ENCODE peak calls at places on chromosomes 7 and 10, in seven cellular contexts. One of them, this sample, is unnamed.

GRCh38 chr10:31034041-31034918 is 2.6 kb upstream of the ZNF438 start:
- DNase-seq in H9: no peak
- DNase-seq in neuronal stem cell: no peak
- DNase-seq in mesendoderm: no peak
- DNase-seq in IMR-90: peak; percentile 97
- DNase-seq in H1: no peak
- DNase-seq in mesenchymal stem cell: peak; percentile 94
- DNase-seq in this sample: peak; percentile 90

GRCh38 chr10:93028881-93029280 is 31.7 kb upstream of the CYP26C1 start:
- DNase-seq in H9: no peak
- DNase-seq in neuronal stem cell: no peak
- DNase-seq in mesendoderm: peak; percentile 46
- DNase-seq in IMR-90: peak; percentile 67
- DNase-seq in H1: no peak
- DNase-seq in mesenchymal stem cell: peak; percentile 47
- DNase-seq in this sample: peak; percentile 40

GRCh38 chr10:61903991-61904350 is 2.5 kb downstream of the ARID5B start:
- DNase-seq in H9: no peak
- DNase-seq in neuronal stem cell: no peak
- DNase-seq in mesendoderm: no peak
- DNase-seq in IMR-90: peak; percentile 19
- DNase-seq in H1: no peak
- DNase-seq in mesenchymal stem cell: peak; percentile 53
- DNase-seq in this sample: no peak

GRCh38 chr7:157610671-157611295 is 274.0 kb downstream of the DNAJB6 start:
- DNase-seq in H9: no peak
- DNase-seq in neuronal stem cell: no peak
- DNase-seq in mesendoderm: no peak
- DNase-seq in IMR-90: no peak
- DNase-seq in H1: no peak
- DNase-seq in mesenchymal stem cell: no peak
- DNase-seq in this sample: no peak

GRCh38 chr7:117323877-117324699 is 1.2 kb upstream of the WNT2 start:
- DNase-seq in H9: peak; percentile 49
- DNase-seq in neuronal stem cell: peak; percentile 35
- DNase-seq in mesendoderm: peak; percentile 48
- DNase-seq in IMR-90: peak; percentile 70
- DNase-seq in H1: peak; percentile 72
- DNase-seq in mesenchymal stem cell: peak; percentile 56
- DNase-seq in this sample: no peak

GRCh38 chr7:74401137-74401859 is 52.4 kb upstream of the GTF2IRD1 start:
- DNase-seq in H9: peak; percentile 83
- DNase-seq in neuronal stem cell: peak; percentile 79
- DNase-seq in mesendoderm: peak; percentile 76
- DNase-seq in IMR-90: peak; percentile 41
- DNase-seq in H1: peak; percentile 97
- DNase-seq in mesenchymal stem cell: peak; percentile 68
- DNase-seq in this sample: peak; percentile 43

GRCh38 chr7:78039791-78040776 is 241.5 kb downstream of the PHTF2 start:
- DNase-seq in H9: peak; percentile 81
- DNase-seq in neuronal stem cell: peak; percentile 37
- DNase-seq in mesendoderm: peak; percentile 70
- DNase-seq in IMR-90: no peak
- DNase-seq in H1: peak; percentile 95
- DNase-seq in mesenchymal stem cell: no peak
- DNase-seq in this sample: peak; percentile 47

GRCh38 chr10:125156739-125157472 is 3.5 kb downstream of the CTBP2 start:
- DNase-seq in H9: no peak
- DNase-seq in neuronal stem cell: no peak
- DNase-seq in mesendoderm: no peak
- DNase-seq in IMR-90: no peak
- DNase-seq in H1: peak; percentile 33
- DNase-seq in mesenchymal stem cell: no peak
- DNase-seq in this sample: no peak

GRCh38 chr7:88927-89921 is 103.1 kb upstream of the FAM20C start:
- DNase-seq in H9: no peak
- DNase-seq in neuronal stem cell: no peak
- DNase-seq in mesendoderm: no peak
- DNase-seq in IMR-90: peak; percentile 96
- DNase-seq in H1: peak; percentile 45
- DNase-seq in mesenchymal stem cell: peak; percentile 95
- DNase-seq in this sample: peak; percentile 26

GRCh38 chr10:25068152-25069058 is 52.0 kb downstream of the THNSL1 start:
- DNase-seq in H9: peak; percentile 71
- DNase-seq in neuronal stem cell: no peak
- DNase-seq in mesendoderm: peak; percentile 78
- DNase-seq in IMR-90: peak; percentile 84
- DNase-seq in H1: no peak
- DNase-seq in mesenchymal stem cell: peak; percentile 26
- DNase-seq in this sample: peak; percentile 62

GRCh38 chr10:97256356-97256755 is 36.1 kb downstream of the ARHGAP19 start:
- DNase-seq in H9: no peak
- DNase-seq in neuronal stem cell: no peak
- DNase-seq in mesendoderm: no peak
- DNase-seq in IMR-90: no peak
- DNase-seq in H1: no peak
- DNase-seq in mesenchymal stem cell: no peak
- DNase-seq in this sample: no peak

GRCh38 chr7:30937426-30937825 is 25.8 kb downstream of the AQP1 start:
- DNase-seq in H9: no peak
- DNase-seq in neuronal stem cell: no peak
- DNase-seq in mesendoderm: no peak
- DNase-seq in IMR-90: no peak
- DNase-seq in H1: no peak
- DNase-seq in mesenchymal stem cell: no peak
- DNase-seq in this sample: no peak

GRCh38 chr10:102113261-102113955 is 6.8 kb downstream of the LDB1 start:
- DNase-seq in H9: no peak
- DNase-seq in neuronal stem cell: no peak
- DNase-seq in mesendoderm: peak; percentile 20
- DNase-seq in IMR-90: no peak
- DNase-seq in H1: no peak
- DNase-seq in mesenchymal stem cell: no peak
- DNase-seq in this sample: peak; percentile 59

GRCh38 chr10:42876476-42876875 is 93.9 kb downstream of the BMS1 start:
- DNase-seq in H9: no peak
- DNase-seq in neuronal stem cell: no peak
- DNase-seq in mesendoderm: no peak
- DNase-seq in IMR-90: no peak
- DNase-seq in H1: no peak
- DNase-seq in mesenchymal stem cell: no peak
- DNase-seq in this sample: no peak

GRCh38 chr7:47934831-47935230 is 13.4 kb downstream of the PKD1L1 start:
- DNase-seq in H9: no peak
- DNase-seq in neuronal stem cell: no peak
- DNase-seq in mesendoderm: peak; percentile 51
- DNase-seq in IMR-90: no peak
- DNase-seq in H1: no peak
- DNase-seq in mesenchymal stem cell: no peak
- DNase-seq in this sample: no peak

GRCh38 chr10:21668831-21669230 is 134.8 kb downstream of the MLLT10 start:
- DNase-seq in H9: no peak
- DNase-seq in neuronal stem cell: no peak
- DNase-seq in mesendoderm: no peak
- DNase-seq in IMR-90: no peak
- DNase-seq in H1: no peak
- DNase-seq in mesenchymal stem cell: no peak
- DNase-seq in this sample: peak; percentile 50

GRCh38 chr7:5634107-5634950 is 147.1 kb downstream of the RNF216 start:
- DNase-seq in H9: peak; percentile 87
- DNase-seq in neuronal stem cell: no peak
- DNase-seq in mesendoderm: peak; percentile 94
- DNase-seq in IMR-90: peak; percentile 94
- DNase-seq in H1: peak; percentile 72
- DNase-seq in mesenchymal stem cell: peak; percentile 83
- DNase-seq in this sample: no peak

GRCh38 chr7:128247640-128248194 is 6.6 kb downstream of the LEP start:
- DNase-seq in H9: no peak
- DNase-seq in neuronal stem cell: no peak
- DNase-seq in mesendoderm: no peak
- DNase-seq in IMR-90: peak; percentile 35
- DNase-seq in H1: no peak
- DNase-seq in mesenchymal stem cell: peak; percentile 35
- DNase-seq in this sample: peak; percentile 42

GRCh38 chr7:128253701-128254100 is 12.6 kb downstream of the LEP start:
- DNase-seq in H9: no peak
- DNase-seq in neuronal stem cell: no peak
- DNase-seq in mesendoderm: no peak
- DNase-seq in IMR-90: no peak
- DNase-seq in H1: no peak
- DNase-seq in mesenchymal stem cell: no peak
- DNase-seq in this sample: no peak

GRCh38 chr7:128247108-128247507 is 6.0 kb downstream of the LEP start:
- DNase-seq in H9: no peak
- DNase-seq in neuronal stem cell: no peak
- DNase-seq in mesendoderm: no peak
- DNase-seq in IMR-90: no peak
- DNase-seq in H1: no peak
- DNase-seq in mesenchymal stem cell: no peak
- DNase-seq in this sample: no peak

GRCh38 chr7:128254470-128254869 is 13.4 kb downstream of the LEP start:
- DNase-seq in H9: no peak
- DNase-seq in neuronal stem cell: no peak
- DNase-seq in mesendoderm: no peak
- DNase-seq in IMR-90: no peak
- DNase-seq in H1: no peak
- DNase-seq in mesenchymal stem cell: no peak
- DNase-seq in this sample: no peak

DNA sequence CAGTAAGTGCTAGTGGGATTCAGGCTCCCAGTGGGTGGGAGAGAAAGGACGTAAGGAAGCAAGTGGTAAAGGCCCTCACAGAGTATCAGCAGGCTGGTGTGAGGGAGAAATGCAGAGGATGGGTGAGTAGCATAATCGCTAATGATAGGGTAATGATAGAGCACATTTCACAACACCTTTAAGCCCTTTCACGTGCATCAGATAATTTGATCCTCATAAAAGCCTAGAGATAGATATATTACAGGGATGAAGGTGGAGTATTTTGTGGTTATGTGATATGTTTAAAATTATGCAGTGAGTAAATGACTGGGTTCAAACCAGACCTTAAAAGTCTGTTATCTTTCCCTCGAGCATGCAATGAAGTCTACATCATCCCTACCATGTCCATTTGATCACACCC is 10.3 kb downstream of the LEP start:
- DNase-seq in H9: no peak
- DNase-seq in neuronal stem cell: no peak
- DNase-seq in mesendoderm: no peak
- DNase-seq in IMR-90: no peak
- DNase-seq in H1: no peak
- DNase-seq in mesenchymal stem cell: no peak
- DNase-seq in this sample: no peak
- H3K4ac ChIP-seq in H9: no peak overlapping the region
- H3K4ac ChIP-seq in neuronal stem cell: no peak overlapping the region
- H3K4ac ChIP-seq in mesendoderm: no peak overlapping the region
- H3K4ac ChIP-seq in IMR-90: no peak overlapping the region
- H3K4ac ChIP-seq in H1: no peak overlapping the region
- H3K4ac ChIP-seq in mesenchymal stem cell: no peak overlapping the region
- H3K4ac ChIP-seq in this sample: no peak overlapping the region

GRCh38 chr10:436911-437665 is 252.4 kb downstream of the DIP2C start:
- DNase-seq in H9: peak; percentile 64
- DNase-seq in neuronal stem cell: no peak
- DNase-seq in mesendoderm: peak; percentile 29
- DNase-seq in IMR-90: no peak
- DNase-seq in H1: no peak
- DNase-seq in mesenchymal stem cell: no peak
- DNase-seq in this sample: no peak

GRCh38 chr10:440127-440526 is 249.3 kb downstream of the DIP2C start:
- DNase-seq in H9: no peak
- DNase-seq in neuronal stem cell: no peak
- DNase-seq in mesendoderm: no peak
- DNase-seq in IMR-90: no peak
- DNase-seq in H1: no peak
- DNase-seq in mesenchymal stem cell: no peak
- DNase-seq in this sample: no peak

GRCh38 chr10:436013-436697 is 253.3 kb downstream of the DIP2C start:
- DNase-seq in H9: peak; percentile 71
- DNase-seq in neuronal stem cell: no peak
- DNase-seq in mesendoderm: peak; percentile 20
- DNase-seq in IMR-90: no peak
- DNase-seq in H1: no peak
- DNase-seq in mesenchymal stem cell: no peak
- DNase-seq in this sample: no peak

GRCh38 chr10:435397-435796 is 254.1 kb downstream of the DIP2C start:
- DNase-seq in H9: no peak
- DNase-seq in neuronal stem cell: no peak
- DNase-seq in mesendoderm: no peak
- DNase-seq in IMR-90: no peak
- DNase-seq in H1: no peak
- DNase-seq in mesenchymal stem cell: no peak
- DNase-seq in this sample: no peak

GRCh38 chr10:437698-438490 is 251.6 kb downstream of the DIP2C start:
- DNase-seq in H9: no peak
- DNase-seq in neuronal stem cell: no peak
- DNase-seq in mesendoderm: no peak
- DNase-seq in IMR-90: no peak
- DNase-seq in H1: no peak
- DNase-seq in mesenchymal stem cell: no peak
- DNase-seq in this sample: no peak
- H3K4ac ChIP-seq in H9: no peak overlapping the region
- H3K4ac ChIP-seq in neuronal stem cell: no peak overlapping the region
- H3K4ac ChIP-seq in mesendoderm: no peak overlapping the region
- H3K4ac ChIP-seq in IMR-90: no peak overlapping the region
- H3K4ac ChIP-seq in H1: no peak overlapping the region
- H3K4ac ChIP-seq in mesenchymal stem cell: no peak overlapping the region
- H3K4ac ChIP-seq in this sample: no peak overlapping the region

GRCh38 chr7:100127866-100128601 is 1.3 kb downstream of the MBLAC1 start:
- DNase-seq in H9: peak; percentile 51
- DNase-seq in neuronal stem cell: no peak
- DNase-seq in mesendoderm: peak; percentile 51
- DNase-seq in IMR-90: no peak
- DNase-seq in H1: peak; percentile 66
- DNase-seq in mesenchymal stem cell: peak; percentile 60
- DNase-seq in this sample: no peak

GRCh38 chr7:100130608-100131453 is 4.1 kb downstream of the MBLAC1 start:
- DNase-seq in H9: peak; percentile 93
- DNase-seq in neuronal stem cell: peak; percentile 74
- DNase-seq in mesendoderm: peak; percentile 88
- DNase-seq in IMR-90: peak; percentile 27
- DNase-seq in H1: peak; percentile 99
- DNase-seq in mesenchymal stem cell: peak; percentile 55
- DNase-seq in this sample: peak; percentile 83

GRCh38 chr7:100128602-100128963 is 1.8 kb downstream of the MBLAC1 start:
- DNase-seq in H9: no peak
- DNase-seq in neuronal stem cell: no peak
- DNase-seq in mesendoderm: no peak
- DNase-seq in IMR-90: no peak
- DNase-seq in H1: no peak
- DNase-seq in mesenchymal stem cell: no peak
- DNase-seq in this sample: no peak

GRCh38 chr7:100132126-100132525 is 5.4 kb downstream of the MBLAC1 start:
- DNase-seq in H9: no peak
- DNase-seq in neuronal stem cell: no peak
- DNase-seq in mesendoderm: no peak
- DNase-seq in IMR-90: no peak
- DNase-seq in H1: no peak
- DNase-seq in mesenchymal stem cell: no peak
- DNase-seq in this sample: no peak

GRCh38 chr7:100132697-100133137 is 6.0 kb downstream of the MBLAC1 start:
- DNase-seq in H9: peak; percentile 79
- DNase-seq in neuronal stem cell: no peak
- DNase-seq in mesendoderm: peak; percentile 74
- DNase-seq in IMR-90: peak; percentile 66
- DNase-seq in H1: peak; percentile 81
- DNase-seq in mesenchymal stem cell: peak; percentile 74
- DNase-seq in this sample: no peak
- H3K4ac ChIP-seq in H9: no peak overlapping the region
- H3K4ac ChIP-seq in neuronal stem cell: no peak overlapping the region
- H3K4ac ChIP-seq in mesendoderm: no peak overlapping the region
- H3K4ac ChIP-seq in IMR-90: no peak overlapping the region
- H3K4ac ChIP-seq in H1: no peak overlapping the region
- H3K4ac ChIP-seq in mesenchymal stem cell: no peak overlapping the region
- H3K4ac ChIP-seq in this sample: no peak overlapping the region

GRCh38 chr7:155948845-155949244 is 136.6 kb upstream of the SHH start:
- DNase-seq in H9: no peak
- DNase-seq in neuronal stem cell: no peak
- DNase-seq in mesendoderm: no peak
- DNase-seq in IMR-90: no peak
- DNase-seq in H1: no peak
- DNase-seq in mesenchymal stem cell: no peak
- DNase-seq in this sample: no peak
- H3K4ac ChIP-seq in H9: no peak overlapping the region
- H3K4ac ChIP-seq in neuronal stem cell: no peak overlapping the region
- H3K4ac ChIP-seq in mesendoderm: no peak overlapping the region
- H3K4ac ChIP-seq in IMR-90: no peak overlapping the region
- H3K4ac ChIP-seq in H1: no peak overlapping the region
- H3K4ac ChIP-seq in mesenchymal stem cell: no peak overlapping the region
- H3K4ac ChIP-seq in this sample: no peak overlapping the region